ENCODE peak calls at places on chromosome 17, in eight cellular contexts. One of them, this sample, is unnamed.

GRCh38 chr17:3017936-3018335 is 45.5 kb downstream of the OR1D5 start:
- DNase-seq in suprapubic skin: no peak
- DNase-seq in pancreas: no peak
- DNase-seq in HCT116: no peak
- DNase-seq in mammary epithelial cell: no peak
- DNase-seq in coronary artery: no peak
- DNase-seq in PC-3: no peak
- DNase-seq in H9: no peak
- DNase-seq in this sample: no peak

GRCh38 chr17:74599531-74599939 is 7.5 kb upstream of the CD300LD start:
- DNase-seq in suprapubic skin: no peak
- DNase-seq in pancreas: no peak
- DNase-seq in HCT116: no peak
- DNase-seq in mammary epithelial cell: peak
- DNase-seq in coronary artery: no peak
- DNase-seq in PC-3: no peak
- DNase-seq in H9: no peak
- DNase-seq in this sample: no peak

GRCh38 chr17:40307691-40308289 is 1.2 kb upstream of the RARA start:
- DNase-seq in suprapubic skin: peak
- DNase-seq in pancreas: no peak
- DNase-seq in HCT116: no peak
- DNase-seq in mammary epithelial cell: no peak
- DNase-seq in coronary artery: peak
- DNase-seq in PC-3: no peak
- DNase-seq in H9: no peak
- DNase-seq in this sample: no peak

GRCh38 chr17:78641666-78642065 is 64.5 kb upstream of the DNAH17 start:
- DNase-seq in suprapubic skin: no peak
- DNase-seq in pancreas: no peak
- DNase-seq in HCT116: no peak
- DNase-seq in mammary epithelial cell: no peak
- DNase-seq in coronary artery: peak
- DNase-seq in PC-3: no peak
- DNase-seq in H9: no peak
- DNase-seq in this sample: no peak

GRCh38 chr17:66467766-66468165 is 165.4 kb downstream of the PRKCA start:
- DNase-seq in suprapubic skin: no peak
- DNase-seq in pancreas: no peak
- DNase-seq in HCT116: no peak
- DNase-seq in mammary epithelial cell: no peak
- DNase-seq in coronary artery: no peak
- DNase-seq in PC-3: no peak
- DNase-seq in H9: peak
- DNase-seq in this sample: no peak

GRCh38 chr17:75428775-75429469 is 23.4 kb upstream of the GRB2 start:
- DNase-seq in suprapubic skin: no peak
- DNase-seq in pancreas: no peak
- DNase-seq in HCT116: no peak
- DNase-seq in mammary epithelial cell: peak
- DNase-seq in coronary artery: no peak
- DNase-seq in PC-3: peak
- DNase-seq in H9: no peak
- DNase-seq in this sample: no peak

GRCh38 chr17:36879027-36879426 is 58.2 kb upstream of the LHX1 start:
- DNase-seq in suprapubic skin: no peak
- DNase-seq in pancreas: no peak
- DNase-seq in HCT116: no peak
- DNase-seq in mammary epithelial cell: peak
- DNase-seq in coronary artery: no peak
- DNase-seq in PC-3: no peak
- DNase-seq in H9: no peak
- DNase-seq in this sample: no peak

GRCh38 chr17:79517812-79518211 is 93.0 kb downstream of the RBFOX3 start:
- DNase-seq in suprapubic skin: no peak
- DNase-seq in pancreas: no peak
- DNase-seq in HCT116: no peak
- DNase-seq in mammary epithelial cell: no peak
- DNase-seq in coronary artery: no peak
- DNase-seq in PC-3: no peak
- DNase-seq in H9: no peak
- DNase-seq in this sample: no peak

GRCh38 chr17:61408151-61409041 is 8.8 kb downstream of the TBX2 start:
- DNase-seq in suprapubic skin: peak
- DNase-seq in pancreas: no peak
- DNase-seq in HCT116: no peak
- DNase-seq in mammary epithelial cell: no peak
- DNase-seq in coronary artery: peak
- DNase-seq in PC-3: no peak
- DNase-seq in H9: peak
- DNase-seq in this sample: peak

GRCh38 chr17:3935140-3935542 is 18.9 kb upstream of the P2RX1 start:
- DNase-seq in suprapubic skin: no peak
- DNase-seq in pancreas: peak
- DNase-seq in HCT116: peak
- DNase-seq in mammary epithelial cell: peak
- DNase-seq in coronary artery: no peak
- DNase-seq in PC-3: peak
- DNase-seq in H9: peak
- DNase-seq in this sample: no peak

GRCh38 chr17:55286681-55287589 is 22.2 kb downstream of the HLF start:
- DNase-seq in suprapubic skin: no peak
- DNase-seq in pancreas: peak
- DNase-seq in HCT116: peak
- DNase-seq in mammary epithelial cell: peak
- DNase-seq in coronary artery: no peak
- DNase-seq in PC-3: peak
- DNase-seq in H9: no peak
- DNase-seq in this sample: no peak

GRCh38 chr17:15463363-15463762 is 4.1 kb downstream of the CDRT4 start:
- DNase-seq in suprapubic skin: peak
- DNase-seq in pancreas: peak
- DNase-seq in HCT116: no peak
- DNase-seq in mammary epithelial cell: no peak
- DNase-seq in coronary artery: no peak
- DNase-seq in PC-3: peak
- DNase-seq in H9: peak
- DNase-seq in this sample: no peak

GRCh38 chr17:61490540-61490975 is 38.3 kb downstream of the TBX4 start:
- DNase-seq in suprapubic skin: no peak
- DNase-seq in pancreas: no peak
- DNase-seq in HCT116: no peak
- DNase-seq in mammary epithelial cell: peak
- DNase-seq in coronary artery: peak
- DNase-seq in PC-3: peak
- DNase-seq in H9: no peak
- DNase-seq in this sample: no peak

GRCh38 chr17:4948997-4949320 is 629 bp upstream of the PFN1 start:
- DNase-seq in suprapubic skin: peak
- DNase-seq in pancreas: peak
- DNase-seq in HCT116: peak
- DNase-seq in mammary epithelial cell: peak
- DNase-seq in coronary artery: peak
- DNase-seq in PC-3: peak
- DNase-seq in H9: peak
- DNase-seq in this sample: peak

GRCh38 chr17:43388198-43389021 is 10.4 kb upstream of the ARL4D start:
- DNase-seq in suprapubic skin: peak
- DNase-seq in pancreas: peak
- DNase-seq in HCT116: peak
- DNase-seq in mammary epithelial cell: peak
- DNase-seq in coronary artery: peak
- DNase-seq in PC-3: peak
- DNase-seq in H9: peak
- DNase-seq in this sample: peak

GRCh38 chr17:4249452-4250029 is 14.2 kb downstream of the ANKFY1 start:
- DNase-seq in suprapubic skin: no peak
- DNase-seq in pancreas: no peak
- DNase-seq in HCT116: no peak
- DNase-seq in mammary epithelial cell: peak
- DNase-seq in coronary artery: no peak
- DNase-seq in PC-3: peak
- DNase-seq in H9: no peak
- DNase-seq in this sample: no peak

GRCh38 chr17:70658840-70659239 is 489.5 kb downstream of the KCNJ2 start:
- DNase-seq in suprapubic skin: no peak
- DNase-seq in pancreas: no peak
- DNase-seq in HCT116: no peak
- DNase-seq in mammary epithelial cell: no peak
- DNase-seq in coronary artery: no peak
- DNase-seq in PC-3: no peak
- DNase-seq in H9: no peak
- DNase-seq in this sample: no peak

GRCh38 chr17:27293359-27293897 is 486 bp upstream of the WSB1 start:
- DNase-seq in suprapubic skin: no peak
- DNase-seq in pancreas: no peak
- DNase-seq in HCT116: no peak
- DNase-seq in mammary epithelial cell: no peak
- DNase-seq in coronary artery: no peak
- DNase-seq in PC-3: no peak
- DNase-seq in H9: no peak
- DNase-seq in this sample: no peak

GRCh38 chr17:50346313-50347086 is 574 bp downstream of the XYLT2 start:
- DNase-seq in suprapubic skin: peak
- DNase-seq in pancreas: peak
- DNase-seq in HCT116: no peak
- DNase-seq in mammary epithelial cell: peak
- DNase-seq in coronary artery: no peak
- DNase-seq in PC-3: peak
- DNase-seq in H9: peak
- DNase-seq in this sample: peak

GRCh38 chr17:14950216-14950615 is 314.9 kb downstream of the PMP22 start:
- DNase-seq in suprapubic skin: no peak
- DNase-seq in pancreas: no peak
- DNase-seq in HCT116: no peak
- DNase-seq in mammary epithelial cell: no peak
- DNase-seq in coronary artery: no peak
- DNase-seq in PC-3: no peak
- DNase-seq in H9: no peak
- DNase-seq in this sample: no peak

DNA sequence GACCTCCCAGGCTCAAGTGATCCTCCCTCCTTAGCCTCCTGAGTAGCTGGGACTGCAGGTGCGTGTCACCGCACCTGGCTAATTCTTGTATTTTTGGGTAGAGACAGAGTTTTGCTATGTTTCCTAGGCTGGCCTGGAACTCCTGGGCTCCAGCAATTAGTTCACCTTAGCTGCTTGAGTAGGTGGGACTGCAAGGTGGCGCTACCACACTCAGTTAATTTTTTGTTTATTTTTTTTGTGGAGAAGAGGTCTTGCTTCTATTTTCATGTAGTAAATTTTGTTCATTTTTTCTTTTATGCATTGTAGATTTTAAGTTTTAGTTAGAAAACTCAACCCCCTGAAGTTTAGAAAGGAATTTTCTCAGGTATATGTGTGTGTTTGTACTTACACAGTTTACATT is 21.7 kb downstream of the RNF135 start:
- DNase-seq in suprapubic skin: no peak
- DNase-seq in pancreas: no peak
- DNase-seq in HCT116: no peak
- DNase-seq in mammary epithelial cell: no peak
- DNase-seq in coronary artery: no peak
- DNase-seq in PC-3: no peak
- DNase-seq in H9: no peak
- DNase-seq in this sample: no peak
- TF ChIP-seq CTCF in suprapubic skin: no peak
- TF ChIP-seq CTCF in pancreas: no peak
- TF ChIP-seq CTCF in HCT116: peak
- TF ChIP-seq CTCF in mammary epithelial cell: no peak
- TF ChIP-seq CTCF in coronary artery: no peak
- TF ChIP-seq CTCF in PC-3: peak
- TF ChIP-seq CTCF in H9: peak
- TF ChIP-seq CTCF in this sample: no peak

DNA sequence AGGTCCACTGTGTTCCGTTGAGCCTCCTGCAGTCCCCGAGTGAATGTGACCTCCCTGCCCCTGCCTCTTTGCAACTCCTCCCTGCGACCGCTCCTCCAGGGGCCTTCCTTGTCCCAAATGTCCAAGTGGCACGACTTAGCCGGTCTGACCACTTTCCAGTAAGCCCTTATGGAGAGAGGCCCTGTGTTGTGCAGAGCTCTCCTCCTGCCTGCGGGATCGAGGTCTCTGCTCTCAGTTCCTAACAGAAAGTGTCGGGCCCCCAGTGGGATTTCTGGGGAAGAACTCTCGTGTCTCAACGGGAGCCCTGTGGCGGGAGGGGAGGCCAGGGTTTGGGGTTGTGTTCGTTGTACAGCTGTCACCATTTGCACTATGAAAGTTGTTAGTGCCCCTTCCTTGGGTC is 234.3 kb downstream of the SEC14L1 start:
- DNase-seq in suprapubic skin: no peak
- DNase-seq in pancreas: no peak
- DNase-seq in HCT116: no peak
- DNase-seq in mammary epithelial cell: no peak
- DNase-seq in coronary artery: no peak
- DNase-seq in PC-3: no peak
- DNase-seq in H9: no peak
- DNase-seq in this sample: no peak
- H3K27ac ChIP-seq in suprapubic skin: peak
- H3K27ac ChIP-seq in pancreas: peak
- H3K27ac ChIP-seq in HCT116: no peak
- H3K27ac ChIP-seq in mammary epithelial cell: no peak
- H3K27ac ChIP-seq in coronary artery: peak
- H3K27ac ChIP-seq in PC-3: no peak
- H3K27ac ChIP-seq in H9: no peak
- H3K27ac ChIP-seq in this sample: no peak

GRCh38 chr17:21457051-21458026 is 81.2 kb downstream of the KCNJ12 start:
- DNase-seq in suprapubic skin: peak
- DNase-seq in pancreas: peak
- DNase-seq in HCT116: peak
- DNase-seq in mammary epithelial cell: peak
- DNase-seq in coronary artery: peak
- DNase-seq in PC-3: peak
- DNase-seq in H9: peak
- DNase-seq in this sample: peak
- TF ChIP-seq CTCF in suprapubic skin: peak
- TF ChIP-seq CTCF in pancreas: peak
- TF ChIP-seq CTCF in HCT116: peak
- TF ChIP-seq CTCF in mammary epithelial cell: peak
- TF ChIP-seq CTCF in coronary artery: peak
- TF ChIP-seq CTCF in PC-3: peak
- TF ChIP-seq CTCF in H9: peak
- TF ChIP-seq CTCF in this sample: peak

DNA sequence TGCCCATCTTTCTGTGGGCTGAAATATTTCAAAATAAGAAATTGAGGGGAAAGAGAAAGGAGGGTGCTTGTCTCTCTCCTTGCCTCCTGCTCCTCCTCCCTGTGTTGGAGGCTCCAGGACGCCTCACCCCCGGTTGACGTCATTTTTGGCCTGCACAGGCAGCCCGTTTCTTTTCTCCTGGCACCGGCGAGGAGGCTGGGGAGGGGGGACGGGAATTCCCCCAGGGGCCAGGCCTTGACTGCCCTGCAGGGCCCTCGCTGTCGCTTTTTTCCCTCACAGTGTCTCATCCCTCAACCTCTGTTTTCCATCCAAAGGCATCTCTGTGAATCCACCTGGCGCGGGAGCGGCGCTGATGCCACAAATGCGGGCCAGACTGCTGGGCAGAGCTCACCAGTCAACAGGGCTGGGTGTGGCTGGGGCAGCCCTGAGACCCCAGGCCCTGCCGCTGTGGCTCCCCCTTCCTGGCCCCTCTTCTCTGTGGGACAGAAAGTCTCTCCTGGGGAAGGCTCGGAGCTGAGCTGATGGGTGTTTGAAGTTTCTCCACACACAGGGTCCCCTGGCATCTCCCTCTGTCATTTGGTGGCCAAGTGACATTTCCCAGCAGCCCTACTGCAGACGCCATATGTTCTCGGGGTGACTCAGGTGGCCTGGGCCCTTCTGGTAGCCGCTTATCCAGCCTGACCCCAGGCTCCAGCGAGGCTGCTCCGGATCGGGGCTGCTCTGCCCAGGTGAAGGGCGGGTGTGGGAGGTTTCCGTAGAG is 16.0 kb downstream of the CENPX start:
- DNase-seq in suprapubic skin: no peak
- DNase-seq in pancreas: no peak
- DNase-seq in HCT116: no peak
- DNase-seq in mammary epithelial cell: no peak
- DNase-seq in coronary artery: no peak
- DNase-seq in PC-3: no peak
- DNase-seq in H9: no peak
- DNase-seq in this sample: no peak
- H3K27ac ChIP-seq in suprapubic skin: no peak
- H3K27ac ChIP-seq in pancreas: no peak
- H3K27ac ChIP-seq in HCT116: peak
- H3K27ac ChIP-seq in mammary epithelial cell: no peak
- H3K27ac ChIP-seq in coronary artery: peak
- H3K27ac ChIP-seq in PC-3: no peak
- H3K27ac ChIP-seq in H9: no peak
- H3K27ac ChIP-seq in this sample: no peak

This sample was measured in RWPE2.